ENCODE peak calls at places on chromosomes 7 and 10, in seven cellular contexts. X is thoracic aorta, Z is SK-N-SH, W is aorta, E is A549, T is stomach, D is left lung. K is an unnamed sample.

GRCh38 chr10:97517778-97518561 is 19.2 kb downstream of the UBTD1 start:
- DNase-seq in X (no peak), Z (peak; percentile 51), W (peak; percentile 48), E (no peak), T (no peak), D (no peak), K (no peak)

GRCh38 chr10:86354761-86355540 is 11.6 kb downstream of the GRID1 start:
- DNase-seq in X (no peak), Z (no peak), W (peak; percentile 59), E (no peak), T (no peak), D (no peak), K (no peak)

GRCh38 chr7:116547347-116547746 is 22.5 kb downstream of the CAV1 start:
- DNase-seq in X (no peak), Z (no peak), W (no peak), E (no peak), T (no peak), D (no peak), K (no peak)

GRCh38 chr7:159141159-159141558 is 3.5 kb downstream of the VIPR2 start:
- DNase-seq in X (no peak), Z (no peak), W (no peak), E (no peak), T (peak; percentile 13), D (no peak), K (no peak)

GRCh38 chr10:33935350-33935749 is 600.9 kb upstream of the NRP1 start:
- DNase-seq in X (no peak), Z (peak; percentile 52), W (no peak), E (no peak), T (no peak), D (no peak), K (no peak)

GRCh38 chr10:91555455-91555854 is 77.4 kb downstream of the PPP1R3C start:
- DNase-seq in X (no peak), Z (no peak), W (no peak), E (no peak), T (no peak), D (no peak), K (no peak)

GRCh38 chr7:17544401-17544800 is 245.9 kb downstream of the AHR start:
- DNase-seq in X (no peak), Z (no peak), W (no peak), E (no peak), T (no peak), D (no peak), K (no peak)

GRCh38 chr10:103580011-103580410 is 86.5 kb downstream of the NEURL1 start:
- DNase-seq in X (no peak), Z (no peak), W (no peak), E (no peak), T (no peak), D (no peak), K (no peak)

GRCh38 chr7:158072889-158073730 is 514.5 kb downstream of the PTPRN2 start:
- DNase-seq in X (no peak), Z (peak; percentile 19), W (peak; percentile 69), E (no peak), T (no peak), D (peak; percentile 13), K (no peak)

GRCh38 chr7:113752289-113752688 is 166.5 kb downstream of the PPP1R3A start:
- DNase-seq in X (no peak), Z (no peak), W (no peak), E (no peak), T (no peak), D (no peak), K (no peak)

GRCh38 chr10:73899401-73899780 is 11.5 kb upstream of the PLAU start:
- DNase-seq in X (no peak), Z (no peak), W (no peak), E (no peak), T (no peak), D (no peak), K (no peak)

GRCh38 chr10:86403183-86403797 is 36.7 kb upstream of the GRID1 start:
- DNase-seq in X (no peak), Z (no peak), W (no peak), E (no peak), T (no peak), D (no peak), K (no peak)

GRCh38 chr10:47318706-47319105 is 3.5 kb upstream of the GDF2 start:
- DNase-seq in X (no peak), Z (no peak), W (no peak), E (peak; percentile 29), T (no peak), D (no peak), K (no peak)

GRCh38 chr10:85528318-85528652 is 838.3 kb downstream of the GRID1 start:
- DNase-seq in X (no peak), Z (no peak), W (no peak), E (no peak), T (no peak), D (no peak), K (no peak)

GRCh38 chr10:72016608-72017310 is 52.6 kb downstream of the CHST3 start:
- DNase-seq in X (no peak), Z (no peak), W (no peak), E (no peak), T (peak; percentile 60), D (no peak), K (no peak)

GRCh38 chr7:116653204-116653603 is 18.8 kb upstream of the MET start:
- DNase-seq in X (no peak), Z (no peak), W (no peak), E (no peak), T (no peak), D (no peak), K (no peak)

DNA sequence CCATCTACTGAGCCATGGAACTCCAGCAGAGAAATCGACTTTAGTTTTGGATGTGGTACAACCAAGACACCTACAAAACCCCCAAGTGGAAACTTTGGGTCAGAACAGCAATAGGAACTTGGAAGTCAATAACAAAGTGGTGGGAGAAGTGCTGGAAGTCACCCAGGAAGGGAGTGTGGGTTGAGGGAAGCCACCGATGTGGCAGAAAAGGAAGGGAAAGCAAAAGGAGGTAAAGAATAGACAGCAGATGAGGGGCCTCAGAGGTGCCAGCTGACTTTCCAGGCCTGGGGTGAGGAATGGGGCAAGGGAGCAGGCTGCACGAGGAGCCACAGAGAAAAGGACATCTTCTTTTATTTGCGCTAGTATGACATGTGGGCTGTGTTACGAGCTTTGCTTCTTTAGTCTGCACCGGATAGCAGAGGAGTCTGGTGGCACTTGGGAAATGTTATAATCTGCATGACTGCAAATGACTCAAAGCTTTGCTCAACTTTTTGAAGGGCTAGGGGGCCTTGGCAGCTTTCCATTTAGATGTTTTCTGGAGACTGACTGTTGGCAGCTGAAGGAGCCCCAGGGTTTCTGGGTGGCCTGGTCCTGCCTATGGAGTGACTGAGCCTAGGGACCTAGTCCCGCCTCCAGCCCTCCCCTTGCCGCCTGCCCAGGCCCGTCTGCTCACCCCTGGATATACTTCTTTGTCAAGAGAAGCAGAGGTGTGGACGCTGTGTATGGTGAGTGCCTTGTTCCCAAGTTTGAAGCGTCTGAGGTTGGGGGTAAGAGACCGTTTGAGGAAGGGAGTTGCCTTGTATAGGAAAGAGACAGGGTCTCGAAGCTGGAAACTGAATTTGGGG is 5.0 kb downstream of the PRXL2A start:
- DNase-seq in X (no peak), Z (peak; percentile 55), W (no peak), E (no peak), T (no peak), D (no peak), K (no peak)
- H3K4me3 ChIP-seq in X (no peak overlapping the region), Z (no peak overlapping the region), W (no peak overlapping the region), E (no peak overlapping the region), T (no peak overlapping the region), D (no peak overlapping the region), K (no peak overlapping the region)

GRCh38 chr7:120553497-120553896 is 280.5 kb downstream of the KCND2 start:
- DNase-seq in X (no peak), Z (no peak), W (no peak), E (no peak), T (no peak), D (no peak), K (no peak)
- H3K4me1 ChIP-seq in X (no peaks in the 10 kb centered on the region), Z (no peaks in the 10 kb centered on the region), W (no peaks in the 10 kb centered on the region), E (no peaks in the 10 kb centered on the region), T (no peaks in the 10 kb centered on the region), D (no peaks in the 10 kb centered on the region), K (no peaks in the 10 kb centered on the region)

GRCh38 chr7:102413611-102414010 is 17.4 kb downstream of the PRKRIP1 start:
- DNase-seq in X (no peak), Z (no peak), W (no peak), E (no peak), T (no peak), D (no peak), K (no peak)
- H3K9me3 ChIP-seq in X (no peaks in the 10 kb centered on the region), Z (no peaks in the 10 kb centered on the region), W (peaks cover 2% of the 10 kb centered on the region), E (no peaks in the 10 kb centered on the region), T (no peaks in the 10 kb centered on the region), D (no peaks in the 10 kb centered on the region), K (no peaks in the 10 kb centered on the region)

GRCh38 chr10:36446873-36447272 is 678.5 kb upstream of the ANKRD30A start:
- DNase-seq in X (no peak), Z (peak; percentile 58), W (no peak), E (no peak), T (peak; percentile 62), D (no peak), K (no peak)

GRCh38 chr10:36452851-36453250 is 672.5 kb upstream of the ANKRD30A start:
- DNase-seq in X (no peak), Z (no peak), W (no peak), E (no peak), T (no peak), D (no peak), K (no peak)

GRCh38 chr10:36450385-36450784 is 675.0 kb upstream of the ANKRD30A start:
- DNase-seq in X (no peak), Z (no peak), W (no peak), E (no peak), T (no peak), D (no peak), K (no peak)

GRCh38 chr10:36451391-36451790 is 674.0 kb upstream of the ANKRD30A start:
- DNase-seq in X (no peak), Z (no peak), W (no peak), E (no peak), T (no peak), D (no peak), K (no peak)

GRCh38 chr10:36448760-36449681 is 676.4 kb upstream of the ANKRD30A start:
- DNase-seq in X (no peak), Z (no peak), W (no peak), E (no peak), T (no peak), D (no peak), K (no peak)
- H3K4me3 ChIP-seq in X (no peak overlapping the region), Z (no peak overlapping the region), W (no peak overlapping the region), E (no peak overlapping the region), T (no peak overlapping the region), D (no peak overlapping the region), K (no peak overlapping the region)

GRCh38 chr7:2106920-2107319 is 125.8 kb downstream of the MAD1L1 start:
- DNase-seq in X (no peak), Z (peak; percentile 75), W (no peak), E (no peak), T (no peak), D (no peak), K (no peak)

GRCh38 chr7:2105917-2106316 is 126.8 kb downstream of the MAD1L1 start:
- DNase-seq in X (no peak), Z (peak; percentile 77), W (no peak), E (no peak), T (no peak), D (no peak), K (no peak)

GRCh38 chr7:2108501-2109250 is 124.1 kb downstream of the MAD1L1 start:
- DNase-seq in X (no peak), Z (peak; percentile 68), W (no peak), E (no peak), T (no peak), D (no peak), K (no peak)

GRCh38 chr7:2106506-2106905 is 126.2 kb downstream of the MAD1L1 start:
- DNase-seq in X (no peak), Z (no peak), W (no peak), E (no peak), T (no peak), D (no peak), K (no peak)

GRCh38 chr7:2107386-2108085 is 125.2 kb downstream of the MAD1L1 start:
- DNase-seq in X (no peak), Z (peak; percentile 75), W (no peak), E (no peak), T (no peak), D (no peak), K (no peak)
- H3K4me1 ChIP-seq in X (peaks cover 8% of the 10 kb centered on the region), Z (peaks cover 94% of the 10 kb centered on the region), W (no peaks in the 10 kb centered on the region), E (peaks cover 28% of the 10 kb centered on the region), T (peaks cover 31% of the 10 kb centered on the region), D (peaks cover 9% of the 10 kb centered on the region), K (peaks cover 21% of the 10 kb centered on the region)